ENCODE peak calls at places on chromosomes 13 and 19, in five cellular contexts. D, K, R, T and N are unnamed samples.

GRCh38 chr19:2355168-2356035 is 4.7 kb upstream of the TMPRSS9 start:
- DNase-seq in D (no peak), T (no peak), R (no peak), K (peak), N (no peak)

GRCh38 chr19:47190167-47190727 is 40.8 kb downstream of the BBC3 start:
- DNase-seq in K (peak), D (no peak), T (peak), R (peak), N (no peak)

GRCh38 chr13:72565893-72566292 is 161.5 kb downstream of the MZT1 start:
- DNase-seq in R (no peak), K (peak), D (no peak), T (peak), N (no peak)

GRCh38 chr19:29375429-29376093 is 150.2 kb upstream of the VSTM2B start:
- DNase-seq in D (no peak), K (no peak), R (no peak), T (no peak), N (no peak)

GRCh38 chr19:18379803-18380747 is 5.9 kb upstream of the GDF15 start:
- DNase-seq in K (peak), T (no peak), R (peak), D (no peak), N (no peak)

GRCh38 chr19:36685835-36686234 is 1.6 kb upstream of the ZNF567 start:
- DNase-seq in K (no peak), D (no peak), T (no peak), R (no peak), N (no peak)

GRCh38 chr13:74966814-74967213 is 515.2 kb downstream of the TBC1D4 start:
- DNase-seq in R (peak), T (peak), D (no peak), K (peak), N (no peak)

GRCh38 chr19:4935449-4935848 is 26.1 kb downstream of the UHRF1 start:
- DNase-seq in R (no peak), K (no peak), T (no peak), D (no peak), N (no peak)

GRCh38 chr19:33831835-33832234 is 35.2 kb downstream of the KCTD15 start:
- DNase-seq in D (no peak), K (no peak), R (no peak), T (no peak), N (no peak)

GRCh38 chr19:42311612-42312160 is 1.4 kb upstream of the TMEM145 start:
- DNase-seq in K (no peak), R (no peak), T (no peak), D (no peak), N (no peak)

GRCh38 chr13:48403151-48403631 is 9.7 kb downstream of the LPAR6 start:
- DNase-seq in D (no peak), T (no peak), K (no peak), R (no peak), N (no peak)

GRCh38 chr19:16048583-16048982 is 27.7 kb upstream of the TPM4 start:
- DNase-seq in T (no peak), D (no peak), K (no peak), R (no peak), N (no peak)

GRCh38 chr13:101417043-101417406 is 717 bp upstream of the NALCN start:
- DNase-seq in T (no peak), K (peak), R (no peak), D (no peak), N (no peak)

GRCh38 chr13:27673911-27674310 is 52.2 kb downstream of the POLR1D start:
- DNase-seq in D (no peak), R (no peak), T (no peak), K (no peak), N (no peak)

GRCh38 chr19:33248553-33248953 is 22.9 kb upstream of the SLC7A10 start:
- DNase-seq in K (no peak), T (no peak), D (no peak), R (no peak), N (no peak)

GRCh38 chr19:3982701-3983541 is 2.3 kb downstream of the EEF2 start:
- DNase-seq in D (no peak), K (peak), R (peak), T (no peak), N (no peak)

GRCh38 chr19:7326105-7326877 is 22.4 kb upstream of the ARHGEF18 start:
- DNase-seq in D (no peak), K (no peak), T (no peak), R (no peak), N (no peak)

GRCh38 chr13:19283836-19284235 is 102.2 kb upstream of the TUBA3C start:
- DNase-seq in D (no peak), T (no peak), K (no peak), R (no peak), N (no peak)

GRCh38 chr19:48171584-48172170 is 1.2 kb downstream of the ZSWIM9 start:
- DNase-seq in T (no peak), R (no peak), K (no peak), D (no peak), N (no peak)

GRCh38 chr13:100798739-100799361 is 124.3 kb upstream of the TMTC4 start:
- DNase-seq in R (no peak), K (no peak), T (no peak), D (no peak), N (no peak)

GRCh38 chr19:1847684-1848398 is 442 bp downstream of the REXO1 start:
- DNase-seq in T (no peak), D (no peak), R (no peak), K (peak), N (no peak)

GRCh38 chr13:76809369-76809768 is 76.8 kb downstream of the KCTD12 start:
- DNase-seq in D (no peak), R (no peak), K (no peak), T (no peak), N (no peak)

GRCh38 chr19:19460258-19460731 is 54.8 kb downstream of the GATAD2A start:
- DNase-seq in R (no peak), K (no peak), D (no peak), T (no peak), N (no peak)

GRCh38 chr19:15629003-15629880 is 11.5 kb upstream of the CYP4F3 start:
- DNase-seq in K (peak), D (peak), T (peak), R (peak), N (no peak)

GRCh38 chr19:400976-401835 is 7.7 kb downstream of the C2CD4C start:
- DNase-seq in T (no peak), D (no peak), R (no peak), K (no peak), N (no peak)

GRCh38 chr13:84358601-84359000 is 476.3 kb upstream of the SLITRK1 start:
- DNase-seq in K (peak), R (no peak), D (no peak), T (no peak), N (no peak)

GRCh38 chr19:44808463-44809371 is at the start of gene BCAM:
- DNase-seq in D (no peak), T (peak), R (peak), K (peak), N (no peak)